ENCODE peak calls at places on chromosomes 2 and 18, in ten cellular contexts. A is dorsolateral prefrontal cortex; R is HEK293T; Y is KBM-7; Z is HT1080; B is neural crest cell; V is activated CD4-positive, alpha-beta T cell treated with anti-CD3 and anti-CD28 coated beads for 24 hours; Q is SJSA1; H is cardiac septum; E is nephron progenitor cell. O is an unnamed sample.
A peak's percentile ranks its signal among the peaks of the same experiment; 100 is the strongest.

GRCh38 chr2:110724820-110725219 is 7.6 kb upstream of the ACOXL start:
- DNase-seq in V (no peak), R (no peak), E (no peak), Y (no peak), Q (no peak), Z (no peak), A (no peak), B (no peak), H (no peak), O (no peak)

GRCh38 chr2:232634319-232635150 is 1.1 kb downstream of the EFHD1 start:
- DNase-seq in V (no peak), R (no peak), Q (no peak), B (no peak), Y (no peak), H (no peak), Z (no peak), E (peak; percentile 50), A (no peak), O (no peak)

GRCh38 chr2:61937881-61938280 is 32.4 kb downstream of the COMMD1 start:
- DNase-seq in Q (no peak), Y (no peak), A (no peak), E (no peak), H (no peak), R (no peak), V (no peak), B (no peak), Z (no peak), O (no peak)

GRCh38 chr18:12307251-12307736 is 747 bp upstream of the TUBB6 start:
- DNase-seq in A (no peak), Q (peak; percentile 78), V (no peak), Y (no peak), H (peak; percentile 78), B (peak; percentile 25), R (no peak), Z (no peak), E (peak; percentile 51), O (no peak)

GRCh38 chr2:104852161-104852689 is 1.7 kb upstream of the POU3F3 start:
- DNase-seq in H (no peak), B (no peak), R (no peak), Q (peak; percentile 43), Y (peak; percentile 79), E (peak; percentile 58), Z (no peak), A (no peak), V (no peak), O (no peak)

GRCh38 chr18:52160652-52161051 is 179.3 kb upstream of the DCC start:
- DNase-seq in Z (peak; percentile 95), V (no peak), A (no peak), E (no peak), H (no peak), R (no peak), B (no peak), Y (no peak), Q (no peak), O (no peak)

GRCh38 chr2:178426388-178426787 is 24.6 kb downstream of the PRKRA start:
- DNase-seq in Q (no peak), A (no peak), H (no peak), R (no peak), V (no peak), Y (no peak), Z (peak; percentile 84), E (no peak), B (no peak), O (no peak)

GRCh38 chr18:67845035-67845434 is 328.5 kb upstream of the DSEL start:
- DNase-seq in R (no peak), B (no peak), H (no peak), Z (no peak), Y (no peak), V (no peak), Q (no peak), E (no peak), A (no peak), O (no peak)

GRCh38 chr2:26456701-26457224 is 21.2 kb downstream of the OTOF start:
- DNase-seq in Z (no peak), H (no peak), Y (no peak), Q (no peak), A (no peak), E (no peak), V (no peak), R (no peak), B (no peak), O (no peak)

GRCh38 chr2:168215813-168216212 is 31.6 kb downstream of the STK39 start:
- DNase-seq in Z (no peak), E (no peak), Y (no peak), Q (no peak), B (no peak), V (no peak), R (no peak), H (no peak), A (no peak), O (no peak)

GRCh38 chr2:71880287-71880686 is 267.4 kb downstream of the CYP26B1 start:
- DNase-seq in V (no peak), H (no peak), Z (no peak), B (no peak), A (no peak), Q (no peak), E (no peak), R (no peak), Y (no peak), O (no peak)

GRCh38 chr2:173109253-173110188 is 33.9 kb downstream of the MAP3K20 start:
- DNase-seq in H (no peak), Q (peak; percentile 92), R (no peak), E (no peak), Z (peak; percentile 67), Y (no peak), A (no peak), B (no peak), V (no peak), O (no peak)

GRCh38 chr2:128348505-128349065 is 29.9 kb upstream of the HS6ST1 start:
- DNase-seq in H (no peak), E (no peak), R (no peak), B (no peak), Q (no peak), A (no peak), V (no peak), Z (no peak), Y (no peak), O (no peak)

GRCh38 chr2:227772197-227772661 is 26.5 kb downstream of the SCYGR8 start:
- DNase-seq in Z (no peak), H (no peak), E (no peak), Y (no peak), B (no peak), Q (peak; percentile 10), R (no peak), A (no peak), V (no peak), O (no peak)

GRCh38 chr2:133561045-133561852 is 7.0 kb downstream of the NCKAP5 start:
- DNase-seq in R (peak; percentile 28), Y (peak; percentile 25), V (no peak), Q (peak; percentile 52), E (no peak), Z (peak; percentile 40), H (no peak), B (no peak), A (no peak), O (peak; percentile 9)

GRCh38 chr18:32086866-32087265 is 4.8 kb upstream of the RNF138 start:
- DNase-seq in H (no peak), R (no peak), Q (no peak), Z (peak; percentile 91), E (no peak), B (no peak), V (no peak), Y (no peak), A (no peak), O (no peak)

GRCh38 chr2:60548844-60549243 is 4.6 kb downstream of the BCL11A start:
- DNase-seq in E (no peak), R (no peak), Y (no peak), V (no peak), B (no peak), H (no peak), Z (no peak), A (no peak), Q (no peak), O (no peak)

GRCh38 chr2:74564222-74564621 is 9.7 kb downstream of the DOK1 start:
- DNase-seq in Z (peak; percentile 92), R (no peak), Y (no peak), E (no peak), H (no peak), A (no peak), V (no peak), B (no peak), Q (no peak), O (no peak)

GRCh38 chr2:147364597-147364996 is 480.2 kb upstream of the ACVR2A start:
- DNase-seq in Q (no peak), E (no peak), H (no peak), Y (peak; percentile 3), R (no peak), Z (peak; percentile 21), V (no peak), A (no peak), B (no peak), O (no peak)

GRCh38 chr2:165794520-165794882 is 454 bp upstream of the GALNT3 start:
- DNase-seq in E (no peak), Q (peak; percentile 17), H (peak; percentile 86), Z (no peak), A (peak; percentile 38), B (no peak), Y (peak; percentile 73), V (peak; percentile 23), R (no peak), O (no peak)

GRCh38 chr2:98701230-98701629 is 29.7 kb downstream of the MGAT4A start:
- DNase-seq in E (no peak), Q (no peak), V (no peak), A (no peak), H (no peak), B (no peak), Z (peak; percentile 6), Y (no peak), R (no peak), O (no peak)

GRCh38 chr2:158402665-158403064 is 53.9 kb downstream of the CCDC148 start:
- DNase-seq in R (no peak), B (no peak), H (no peak), V (no peak), Y (no peak), Z (no peak), A (no peak), Q (no peak), E (no peak), O (no peak)

O was measured in BE2C.